ENCODE peak calls at places on chromosomes 5 and 9, in six cellular contexts. B is foreskin fibroblast, W is nephron progenitor cell, Y is upper lobe of right lung, Q is cardiac fibroblast, O is endothelial cell. J is an unnamed sample.

GRCh38 chr9:35871514-35871913 is 1.3 kb upstream of the OR13J1 start:
- DNase-seq in W (no peak), Y (no peak), B (no peak), O (no peak), Q (no peak), J (no peak)

GRCh38 chr9:133834080-133834976 is 96.2 kb upstream of the SARDH start:
- DNase-seq in Q (no peak), Y (no peak), B (no peak), O (no peak), W (no peak), J (no peak)

GRCh38 chr5:56012281-56012963 is 17.7 kb upstream of the IL6ST start:
- DNase-seq in Q (peak; percentile 77), O (no peak), W (no peak), B (peak; percentile 72), Y (no peak), J (peak; percentile 63)

GRCh38 chr9:127711226-127711701 is 4.2 kb downstream of the PTRH1 start:
- DNase-seq in O (no peak), Y (no peak), Q (no peak), B (no peak), W (no peak), J (no peak)

GRCh38 chr5:124515494-124516222 is 230.8 kb downstream of the ZNF608 start:
- DNase-seq in Y (no peak), B (no peak), O (no peak), W (no peak), Q (peak; percentile 51), J (no peak)

GRCh38 chr9:79224672-79225433 is 346.9 kb upstream of the TLE4 start:
- DNase-seq in W (no peak), Y (no peak), Q (peak; percentile 87), O (no peak), B (peak; percentile 91), J (peak; percentile 88)

GRCh38 chr9:124457079-124457886 is 7.0 kb downstream of the ADGRD2 start:
- DNase-seq in O (no peak), W (no peak), B (no peak), Q (no peak), Y (peak; percentile 56), J (no peak)

GRCh38 chr9:2859776-2860379 is 16.0 kb upstream of the PUM3 start:
- DNase-seq in B (peak; percentile 50), W (peak; percentile 80), Y (peak; percentile 75), O (peak; percentile 79), Q (peak; percentile 75), J (peak; percentile 42)

GRCh38 chr9:16136961-16137360 is 584.1 kb downstream of the CCDC171 start:
- DNase-seq in O (no peak), Q (peak; percentile 68), B (peak; percentile 79), W (no peak), Y (no peak), J (no peak)

GRCh38 chr9:97807681-97808080 is 45.3 kb upstream of the FOXE1 start:
- DNase-seq in B (no peak), Y (no peak), Q (no peak), W (no peak), O (no peak), J (no peak)

GRCh38 chr5:120306331-120306730 is 157.8 kb upstream of the PRR16 start:
- DNase-seq in Q (no peak), O (no peak), W (no peak), B (peak; percentile 33), Y (no peak), J (no peak)

GRCh38 chr9:99779277-99779676 is 42.4 kb upstream of the NR4A3 start:
- DNase-seq in Q (no peak), Y (no peak), B (no peak), O (no peak), W (no peak), J (no peak)

GRCh38 chr5:16906255-16906654 is 29.8 kb downstream of the MYO10 start:
- DNase-seq in Y (no peak), O (no peak), B (no peak), W (no peak), Q (no peak), J (no peak)

GRCh38 chr9:133677126-133678010 is 41.2 kb downstream of the DBH start:
- DNase-seq in Y (no peak), B (no peak), W (no peak), O (no peak), Q (no peak), J (no peak)

GRCh38 chr5:158119852-158120708 is 261.1 kb upstream of the CLINT1 start:
- DNase-seq in W (no peak), Y (no peak), B (peak; percentile 32), O (no peak), Q (no peak), J (no peak)

GRCh38 chr5:147898875-147899401 is 7.4 kb downstream of the C5orf46 start:
- DNase-seq in Q (no peak), O (no peak), B (no peak), W (no peak), Y (no peak), J (no peak)

GRCh38 chr5:102834438-102834964 is 79.4 kb downstream of the PAM start:
- DNase-seq in Y (no peak), B (no peak), O (no peak), Q (no peak), W (no peak), J (no peak)

GRCh38 chr5:177131352-177131710 is 2.2 kb upstream of the NSD1 start:
- DNase-seq in B (no peak), Y (peak; percentile 48), O (no peak), W (no peak), Q (no peak), J (no peak)

GRCh38 chr9:97412628-97413382 is 909 bp downstream of the TDRD7 start:
- DNase-seq in W (no peak), O (no peak), Y (no peak), B (no peak), Q (peak; percentile 12), J (no peak)

GRCh38 chr5:93585054-93585751 is 2.2 kb downstream of the NR2F1 start:
- DNase-seq in Q (no peak), O (no peak), B (no peak), W (peak; percentile 48), Y (no peak), J (no peak)

GRCh38 chr5:135429326-135429725 is 17.8 kb downstream of the DCANP1 start:
- DNase-seq in O (no peak), W (no peak), Y (no peak), B (no peak), Q (peak; percentile 94), J (no peak)

GRCh38 chr9:134570151-134570621 is 71.4 kb upstream of the COL5A1 start:
- DNase-seq in W (no peak), Q (no peak), B (no peak), Y (peak; percentile 38), O (no peak), J (no peak)

GRCh38 chr5:172943906-172944305 is 15.3 kb upstream of the RPL26L1 start:
- DNase-seq in O (no peak), B (no peak), Y (peak; percentile 33), W (no peak), Q (no peak), J (no peak)

GRCh38 chr5:2832394-2832793 is 80.9 kb upstream of the IRX2 start:
- DNase-seq in Y (no peak), W (no peak), O (no peak), B (no peak), Q (no peak), J (no peak)

GRCh38 chr5:98368141-98368540 is 405.3 kb upstream of the RGMB start:
- DNase-seq in Y (no peak), O (no peak), W (no peak), Q (no peak), B (no peak), J (no peak)

GRCh38 chr5:127978738-127979300 is 104.7 kb upstream of the SLC12A2 start:
- DNase-seq in B (no peak), Y (no peak), O (no peak), W (no peak), Q (no peak), J (no peak)

GRCh38 chr5:127976991-127977717 is 106.4 kb upstream of the SLC12A2 start:
- DNase-seq in O (no peak), B (no peak), Q (no peak), W (no peak), Y (no peak), J (no peak)

GRCh38 chr5:127976525-127976924 is 107.0 kb upstream of the SLC12A2 start:
- DNase-seq in Q (no peak), W (no peak), Y (no peak), B (no peak), O (no peak), J (no peak)

GRCh38 chr5:127979475-127979874 is 104.1 kb upstream of the SLC12A2 start:
- DNase-seq in O (no peak), B (no peak), W (no peak), Y (no peak), Q (no peak), J (no peak)

GRCh38 chr5:127975961-127976360 is 107.6 kb upstream of the SLC12A2 start:
- DNase-seq in Q (no peak), O (no peak), B (no peak), Y (no peak), W (no peak), J (no peak)
- TF ChIP-seq CTCF in Q (no peak), O (no peak), B (no peak), Y (peak; percentile 8), W (no peak), J (no peak)

GRCh38 chr9:107425110-107426025 is 64.2 kb downstream of the KLF4 start:
- DNase-seq in W (peak; percentile 81), Y (peak; percentile 93), O (peak; percentile 81), B (peak; percentile 42), Q (peak; percentile 92), J (no peak)

GRCh38 chr9:107423540-107423939 is 66.0 kb downstream of the KLF4 start:
- DNase-seq in B (no peak), Y (no peak), W (no peak), O (no peak), Q (no peak), J (no peak)

GRCh38 chr9:107426126-107426525 is 63.4 kb downstream of the KLF4 start:
- DNase-seq in W (no peak), Y (no peak), Q (no peak), B (no peak), O (no peak), J (no peak)

DNA sequence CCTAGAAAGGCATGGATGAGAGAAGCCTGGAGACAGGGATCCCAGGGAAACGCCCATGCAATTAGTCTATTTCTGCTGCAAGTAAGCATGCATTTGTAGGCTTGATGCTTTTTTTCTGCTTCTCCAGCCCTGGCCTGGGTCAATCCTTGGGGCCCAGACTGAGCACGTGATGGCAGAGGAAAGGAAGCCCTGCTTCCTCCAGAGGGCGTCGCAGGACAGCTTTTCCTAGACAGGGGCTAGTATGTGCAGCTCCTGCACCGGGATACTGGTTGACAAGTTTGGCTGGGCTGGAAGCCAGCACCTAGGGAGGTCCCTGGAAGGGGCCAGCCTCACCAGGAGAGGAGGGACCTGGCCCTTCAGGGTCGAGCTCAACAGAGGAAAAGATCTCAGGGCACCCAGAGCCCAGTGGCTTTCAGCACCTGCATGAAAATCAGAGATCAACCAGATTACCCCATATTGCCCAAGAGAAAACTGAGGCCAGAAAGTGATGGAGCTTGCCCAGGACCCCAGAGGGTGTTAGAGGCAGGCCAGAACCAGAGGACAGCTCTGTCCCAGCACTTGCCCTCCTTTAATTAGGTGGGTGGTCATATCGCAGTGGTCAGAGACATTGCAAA is 67.3 kb downstream of the KLF4 start:
- DNase-seq in B (peak; percentile 50), Y (peak; percentile 84), Q (peak; percentile 81), W (peak; percentile 78), O (peak; percentile 84), J (peak; percentile 71)
- TF ChIP-seq CTCF in B (peak; percentile 74), Y (peak; percentile 68), Q (peak; percentile 73), W (peak; percentile 71), O (peak; percentile 44), J (peak; percentile 79)

GRCh38 chr9:130408669-130409068 is 36.1 kb upstream of the ASS1 start:
- DNase-seq in Y (no peak), B (no peak), W (no peak), O (no peak), Q (no peak), J (no peak)
- TF ChIP-seq CTCF in Y (no peak), B (no peak), W (no peak), O (no peak), Q (no peak), J (no peak)

GRCh38 chr5:32450952-32451351 is 6.4 kb upstream of the ZFR start:
- DNase-seq in B (no peak), O (no peak), W (no peak), Y (no peak), Q (no peak), J (no peak)
- TF ChIP-seq CTCF in B (peak; percentile 12), O (no peak), W (peak; percentile 5), Y (no peak), Q (no peak), J (peak; percentile 30)

J was measured in HFF-Myc.